ENCODE peak calls at places on chromosomes 2 and 18, in five cellular contexts. Z is spleen, Q is lung, F is esophagus squamous epithelium, J is K562. A is an unnamed sample. For H3K9me3, the result is how much of the 10 kb centered on the place peaks cover.

GRCh38 chr2:71333619-71334018 is 2.0 kb downstream of the ZNF638 start:
- DNase-seq in Z (no peak), Q (no peak), F (no peak), J (no peak), A (no peak)

GRCh38 chr2:200396726-200397348 is 90.3 kb downstream of the SPATS2L start:
- DNase-seq in J (no peak), F (no peak), Z (no peak), Q (no peak), A (no peak)

GRCh38 chr2:172968061-172968469 is 107.6 kb upstream of the MAP3K20 start:
- DNase-seq in J (no peak), Q (peak), F (no peak), Z (no peak), A (peak)

GRCh38 chr2:182319556-182319955 is 107.3 kb downstream of the PDE1A start:
- DNase-seq in Z (no peak), F (no peak), J (no peak), Q (no peak), A (no peak)

GRCh38 chr2:71727562-71727961 is 274.2 kb downstream of the DYSF start:
- DNase-seq in F (no peak), J (no peak), Z (no peak), Q (no peak), A (no peak)

GRCh38 chr2:68750592-68751396 is 16.2 kb downstream of the ARHGAP25 start:
- DNase-seq in F (no peak), J (no peak), Q (no peak), Z (no peak), A (no peak)

GRCh38 chr18:79519751-79520472 is 124.2 kb downstream of the NFATC1 start:
- DNase-seq in J (peak), Z (peak), F (no peak), Q (no peak), A (peak)

GRCh38 chr2:219637842-219638185 is 10.4 kb downstream of the SLC4A3 start:
- DNase-seq in J (no peak), Z (no peak), Q (no peak), F (no peak), A (no peak)

GRCh38 chr18:74856967-74857366 is 259.3 kb downstream of the ZNF407 start:
- DNase-seq in Z (no peak), J (no peak), Q (no peak), F (no peak), A (no peak)

DNA sequence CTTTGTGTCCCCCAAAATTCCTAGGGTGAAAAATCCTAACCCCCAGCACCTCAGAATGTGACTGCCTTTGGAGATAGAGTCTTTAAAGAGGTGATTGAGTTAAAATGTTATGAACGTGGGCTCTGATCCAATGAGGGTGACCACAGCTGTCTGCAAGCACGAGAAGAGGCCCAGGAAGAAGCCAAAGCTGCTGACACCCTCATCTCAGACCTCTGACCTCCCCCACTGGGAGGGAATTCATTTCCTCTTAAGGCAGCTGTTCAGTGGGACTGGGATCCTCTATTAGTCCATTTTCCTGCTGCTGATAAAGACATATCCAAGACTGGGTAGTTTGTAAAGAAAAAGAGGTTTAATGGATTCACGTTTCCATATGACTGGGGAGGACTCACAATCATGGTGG is 544.4 kb downstream of the DCDC2C start:
- DNase-seq in F (no peak), Z (no peak), Q (no peak), J (no peak), A (no peak)
- H3K9me3 ChIP-seq in F (under half), Z (under half), Q (under half), J (under half), A (under half)

DNA sequence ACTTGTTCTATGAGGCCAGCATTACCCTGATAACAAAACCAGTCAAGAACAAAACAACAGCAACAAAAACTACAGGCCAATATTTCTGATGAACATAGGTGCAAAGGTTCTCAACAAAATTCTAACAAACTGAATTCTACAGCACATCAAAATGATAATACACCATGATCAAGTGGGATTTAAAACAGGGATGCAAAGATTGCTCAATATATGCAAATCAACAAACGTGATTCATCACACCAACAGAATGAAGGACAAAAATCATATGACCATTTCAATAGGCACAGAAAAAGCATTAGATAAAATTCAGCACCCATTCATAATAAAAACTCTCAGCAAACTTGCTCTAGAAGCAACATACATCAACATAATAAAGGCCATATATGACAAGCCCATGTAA is 173.6 kb downstream of the CAMKMT start:
- DNase-seq in F (no peak), Z (no peak), J (no peak), Q (no peak), A (no peak)
- H3K27ac ChIP-seq in F (no peak), Z (no peak), J (no peak), Q (no peak), A (no peak)

GRCh38 chr2:186304064-186304463 is 182.0 kb upstream of the ZC3H15 start:
- DNase-seq in Q (no peak), J (no peak), Z (no peak), F (no peak), A (no peak)
- H3K9me3 ChIP-seq in Q (under half), J (under half), Z (under half), F (under half), A (under half)

DNA sequence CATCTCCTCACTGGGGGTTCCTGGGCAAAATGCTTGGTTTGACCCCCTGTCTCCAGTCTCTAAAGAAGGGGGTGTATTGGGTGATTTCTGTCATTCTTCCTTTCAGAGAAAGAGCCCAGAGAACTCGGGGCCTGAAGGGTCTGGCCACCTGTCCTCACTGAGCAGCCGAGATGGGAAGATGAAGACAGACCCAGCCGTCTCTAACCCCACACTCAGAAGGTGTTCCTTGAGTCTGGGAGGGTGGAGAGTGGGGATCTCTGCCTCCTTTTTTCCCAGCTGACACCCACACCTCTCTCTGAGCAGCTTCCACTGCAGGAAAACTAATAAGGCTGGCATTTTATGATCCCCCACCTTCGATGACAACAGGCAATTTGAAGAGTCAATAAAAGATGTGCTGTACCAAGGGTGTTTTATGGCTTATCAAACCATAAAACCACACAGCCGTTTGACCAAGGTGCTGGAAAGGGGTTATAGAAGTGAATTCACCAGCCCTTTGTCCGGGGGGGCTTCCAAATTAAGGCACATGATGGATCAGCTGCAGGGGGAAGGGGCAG is 213.8 kb downstream of the SMAD2 start:
- DNase-seq in Q (no peak), Z (no peak), J (no peak), F (no peak), A (peak)
- H3K27ac ChIP-seq in Q (no peak), Z (no peak), J (no peak), F (no peak), A (no peak)

GRCh38 chr2:226098861-226099466 is 699.5 kb downstream of the NYAP2 start:
- DNase-seq in Z (no peak), F (no peak), Q (no peak), J (no peak), A (no peak)

GRCh38 chr2:226088366-226088674 is 688.8 kb downstream of the NYAP2 start:
- DNase-seq in Q (no peak), F (no peak), Z (peak), J (no peak), A (no peak)

GRCh38 chr2:226087505-226088365 is 688.2 kb downstream of the NYAP2 start:
- DNase-seq in Z (no peak), F (no peak), Q (no peak), J (no peak), A (no peak)

GRCh38 chr2:226095058-226095457 is 695.5 kb downstream of the NYAP2 start:
- DNase-seq in F (no peak), J (no peak), Z (no peak), Q (no peak), A (no peak)

GRCh38 chr2:226093364-226093763 is 693.9 kb downstream of the NYAP2 start:
- DNase-seq in F (no peak), J (no peak), Q (no peak), Z (no peak), A (no peak)
- H3K9me3 ChIP-seq in F (under half), J (under half), Q (under half), Z (under half), A (under half)

GRCh38 chr2:42917374-42918017 is 125.1 kb upstream of the HAAO start:
- DNase-seq in J (peak), Q (peak), F (no peak), Z (no peak), A (peak)
- H3K27ac ChIP-seq in J (peak), Q (no peak), F (peak), Z (peak), A (peak)

A was measured in adrenal gland.